ENCODE peak calls at places on chromosomes 4 and X, in four cellular contexts. X is Calu3, Y is HT-29, W is stomach. O is an unnamed sample.
A peak's percentile ranks its signal among the peaks of the same experiment; 100 is the strongest.

GRCh38 chr4:126958482-126958881 is 674.3 kb upstream of the INTU start:
- DNase-seq in X (no peak), Y (no peak), W (no peak), O (no peak)

GRCh38 chrX:11704725-11705495 is 39.2 kb upstream of the ARHGAP6 start:
- DNase-seq in X (no peak), Y (no peak), W (no peak), O (no peak)

GRCh38 chr4:81375745-81376144 is 96.0 kb downstream of the RASGEF1B start:
- DNase-seq in X (no peak), Y (no peak), W (no peak), O (no peak)

GRCh38 chrX:25534096-25534495 is 518.3 kb upstream of the ARX start:
- DNase-seq in X (no peak), Y (no peak), W (no peak), O (no peak)

GRCh38 chr4:23887989-23888388 is 1.9 kb downstream of the PPARGC1A start:
- DNase-seq in X (no peak), Y (no peak), W (no peak), O (no peak)

GRCh38 chr4:151667025-151667424 is 93.8 kb downstream of the GATB start:
- DNase-seq in X (no peak), Y (no peak), W (no peak), O (no peak)

GRCh38 chr4:174549696-174550095 is 27.4 kb upstream of the HPGD start:
- DNase-seq in X (no peak), Y (no peak), W (no peak), O (no peak)

GRCh38 chr4:75671802-75672421 is 1.3 kb downstream of the G3BP2 start:
- DNase-seq in X (no peak), Y (peak; percentile 20), W (no peak), O (no peak)

GRCh38 chrX:47278684-47279083 is 45.9 kb downstream of the USP11 start:
- DNase-seq in X (no peak), Y (no peak), W (no peak), O (no peak)

GRCh38 chr4:45183905-45184304 is 457.5 kb upstream of the GNPDA2 start:
- DNase-seq in X (no peak), Y (no peak), W (no peak), O (no peak)

GRCh38 chr4:145804134-145804533 is 124.2 kb downstream of the C4orf51 start:
- DNase-seq in X (no peak), Y (no peak), W (no peak), O (no peak)

GRCh38 chrX:147912093-147912801 is 528 bp downstream of the FMR1 start:
- DNase-seq in X (peak; percentile 9), Y (peak; percentile 65), W (peak; percentile 29), O (peak; percentile 22)

GRCh38 chr4:147157860-147158701 is 212.4 kb upstream of the TTC29 start:
- DNase-seq in X (peak; percentile 23), Y (peak; percentile 34), W (peak; percentile 28), O (no peak)

GRCh38 chrX:153019166-153019565 is 25.2 kb upstream of the PNMA5 start:
- DNase-seq in X (no peak), Y (no peak), W (no peak), O (no peak)

GRCh38 chrX:153981231-153981630 is 8.7 kb downstream of the TMEM187 start:
- DNase-seq in X (no peak), Y (no peak), W (no peak), O (no peak)

GRCh38 chr4:1532549-1533395 is 126.5 kb upstream of the NKX1-1 start:
- DNase-seq in X (no peak), Y (no peak), W (no peak), O (no peak)

GRCh38 chr4:40980318-40980883 is 230.6 kb downstream of the NSUN7 start:
- DNase-seq in X (no peak), Y (peak; percentile 25), W (no peak), O (no peak)

GRCh38 chr4:127799711-127800110 is 17.6 kb downstream of the HSPA4L start:
- DNase-seq in X (no peak), Y (no peak), W (no peak), O (no peak)

GRCh38 chrX:82134378-82134777 is 932.5 kb downstream of the SH3BGRL start:
- DNase-seq in X (no peak), Y (no peak), W (no peak), O (no peak)

GRCh38 chr4:3801931-3802550 is 35.9 kb downstream of the ADRA2C start:
- DNase-seq in X (no peak), Y (no peak), W (no peak), O (no peak)

GRCh38 chr4:1594871-1595788 is 89.0 kb downstream of the FAM53A start:
- DNase-seq in X (no peak), Y (no peak), W (no peak), O (no peak)

GRCh38 chr4:178205826-178206225 is 763.6 kb upstream of the AGA start:
- DNase-seq in X (no peak), Y (no peak), W (no peak), O (no peak)

GRCh38 chrX:41589634-41590270 is 99.0 kb upstream of the GPR34 start:
- DNase-seq in X (no peak), Y (no peak), W (no peak), O (peak; percentile 1)

GRCh38 chr4:185054876-185055275 is 36.6 kb downstream of the HELT start:
- DNase-seq in X (no peak), Y (no peak), W (no peak), O (no peak)

GRCh38 chrX:38214551-38214950 is 6.1 kb downstream of the SRPX start:
- DNase-seq in X (no peak), Y (no peak), W (no peak), O (no peak)

GRCh38 chrX:13142891-13143290 is 98.5 kb upstream of the FAM9C start:
- DNase-seq in X (no peak), Y (no peak), W (peak; percentile 61), O (no peak)

O was measured in COLO829.